ENCODE peak calls at places on chromosome 12, in five cellular contexts. I, R, H, A and V are unnamed samples. For H3K4me1, the result is how much of the 10 kb centered on the place peaks cover.

GRCh38 chr12:18864900-18865561 is 127.1 kb downstream of the CAPZA3 start:
- DNase-seq in R (no peak), I (peak), A (peak), H (no peak), V (peak)

GRCh38 chr12:47905313-47905730 is 528 bp upstream of the VDR start:
- DNase-seq in I (no peak), A (peak), H (peak), R (peak), V (peak)

GRCh38 chr12:108881953-108882352 is 2.1 kb downstream of the DAO start:
- DNase-seq in R (no peak), A (peak), H (no peak), I (no peak), V (no peak)

GRCh38 chr12:100499416-100499815 is 25.8 kb downstream of the NR1H4 start:
- DNase-seq in A (no peak), I (no peak), R (no peak), H (no peak), V (no peak)

GRCh38 chr12:128259556-128260070 is 7.4 kb upstream of the TMEM132C start:
- DNase-seq in R (no peak), A (peak), I (no peak), H (peak), V (peak)

GRCh38 chr12:93621986-93622385 is 49.5 kb downstream of the SOCS2 start:
- DNase-seq in I (peak), H (no peak), R (no peak), A (no peak), V (peak)

GRCh38 chr12:94621662-94622359 is 28.5 kb downstream of the TMCC3 start:
- DNase-seq in I (peak), A (peak), H (no peak), R (peak), V (no peak)

GRCh38 chr12:10968765-10969456 is 17.8 kb downstream of the TAS2R50 start:
- DNase-seq in I (peak), H (no peak), R (no peak), A (no peak), V (peak)

GRCh38 chr12:77720258-77720657 is 110.4 kb upstream of the NAV3 start:
- DNase-seq in H (no peak), A (no peak), R (no peak), I (no peak), V (no peak)

GRCh38 chr12:68028647-68029046 is 39.4 kb downstream of the IFNG-AS1 start:
- DNase-seq in R (no peak), H (no peak), A (no peak), I (no peak), V (no peak)

GRCh38 chr12:117853600-117853999 is 115.2 kb downstream of the KSR2 start:
- DNase-seq in R (peak), H (no peak), I (no peak), A (peak), V (no peak)

GRCh38 chr12:64083285-64084210 is 138.5 kb downstream of the KICS2 start:
- DNase-seq in I (peak), A (peak), R (peak), H (no peak), V (peak)

GRCh38 chr12:117155278-117156060 is 34.8 kb downstream of the FBXO21 start:
- DNase-seq in H (peak), R (peak), A (peak), I (peak), V (peak)

GRCh38 chr12:111436266-111436665 is 30.5 kb downstream of the SH2B3 start:
- DNase-seq in H (no peak), I (no peak), R (no peak), A (no peak), V (no peak)

GRCh38 chr12:69131073-69131472 is 108.3 kb upstream of the CPSF6 start:
- DNase-seq in I (no peak), A (no peak), R (no peak), H (peak), V (no peak)

GRCh38 chr12:68565391-68565903 is 45.3 kb upstream of the RAP1B start:
- DNase-seq in A (peak), I (peak), H (no peak), R (no peak), V (peak)

GRCh38 chr12:106097011-106097410 is 41.7 kb downstream of the NUAK1 start:
- DNase-seq in H (no peak), R (no peak), A (peak), I (peak), V (no peak)

GRCh38 chr12:43669373-43669772 is 89.2 kb downstream of the PUS7L start:
- DNase-seq in H (no peak), I (no peak), A (no peak), R (no peak), V (no peak)

GRCh38 chr12:50848963-50849362 is 6.2 kb downstream of the TMPRSS12 start:
- DNase-seq in H (no peak), I (no peak), R (no peak), A (no peak), V (no peak)

DNA sequence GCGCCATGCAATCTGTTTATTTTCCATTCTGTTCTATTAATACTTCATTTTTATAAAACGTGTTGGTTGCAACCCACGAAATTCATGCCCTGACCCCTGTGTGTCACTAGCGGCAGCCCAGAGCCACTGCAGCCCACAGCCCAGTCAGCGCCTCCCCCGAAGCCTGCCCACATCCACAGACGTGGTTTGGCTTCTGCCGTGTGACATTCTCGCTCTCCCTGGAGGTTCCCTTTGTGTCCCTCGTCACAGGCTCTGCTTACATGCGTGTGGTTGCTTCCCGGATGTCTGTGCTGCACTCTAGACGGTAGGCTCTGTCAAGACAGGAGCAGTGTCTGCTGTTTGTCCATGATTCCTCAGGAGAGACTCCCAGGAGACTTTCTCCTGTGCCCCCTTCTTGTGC is 37.0 kb upstream of the PIWIL1 start:
- DNase-seq in R (no peak), I (no peak), H (no peak), A (no peak), V (no peak)
- H3K9ac ChIP-seq in R (no peak), I (no peak), H (no peak), A (no peak), V (no peak)

GRCh38 chr12:177980-178714 is 35.8 kb downstream of the SLC6A12 start:
- DNase-seq in I (no peak), H (no peak), A (no peak), R (no peak), V (no peak)
- H3K4me1 ChIP-seq in I (under half), H (half or more), A (under half), R (under half), V (under half)

GRCh38 chr12:132153501-132154340 is 9.5 kb downstream of the NOC4L start:
- DNase-seq in H (peak), I (peak), A (peak), R (peak), V (peak)

GRCh38 chr12:132154341-132154761 is 10.1 kb downstream of the NOC4L start:
- DNase-seq in H (no peak), I (no peak), R (no peak), A (no peak), V (no peak)

GRCh38 chr12:132156926-132157325 is 12.7 kb downstream of the NOC4L start:
- DNase-seq in H (no peak), I (no peak), A (no peak), R (no peak), V (no peak)

GRCh38 chr12:132156145-132156709 is 12.0 kb downstream of the NOC4L start:
- DNase-seq in A (no peak), I (no peak), R (no peak), H (no peak), V (no peak)

DNA sequence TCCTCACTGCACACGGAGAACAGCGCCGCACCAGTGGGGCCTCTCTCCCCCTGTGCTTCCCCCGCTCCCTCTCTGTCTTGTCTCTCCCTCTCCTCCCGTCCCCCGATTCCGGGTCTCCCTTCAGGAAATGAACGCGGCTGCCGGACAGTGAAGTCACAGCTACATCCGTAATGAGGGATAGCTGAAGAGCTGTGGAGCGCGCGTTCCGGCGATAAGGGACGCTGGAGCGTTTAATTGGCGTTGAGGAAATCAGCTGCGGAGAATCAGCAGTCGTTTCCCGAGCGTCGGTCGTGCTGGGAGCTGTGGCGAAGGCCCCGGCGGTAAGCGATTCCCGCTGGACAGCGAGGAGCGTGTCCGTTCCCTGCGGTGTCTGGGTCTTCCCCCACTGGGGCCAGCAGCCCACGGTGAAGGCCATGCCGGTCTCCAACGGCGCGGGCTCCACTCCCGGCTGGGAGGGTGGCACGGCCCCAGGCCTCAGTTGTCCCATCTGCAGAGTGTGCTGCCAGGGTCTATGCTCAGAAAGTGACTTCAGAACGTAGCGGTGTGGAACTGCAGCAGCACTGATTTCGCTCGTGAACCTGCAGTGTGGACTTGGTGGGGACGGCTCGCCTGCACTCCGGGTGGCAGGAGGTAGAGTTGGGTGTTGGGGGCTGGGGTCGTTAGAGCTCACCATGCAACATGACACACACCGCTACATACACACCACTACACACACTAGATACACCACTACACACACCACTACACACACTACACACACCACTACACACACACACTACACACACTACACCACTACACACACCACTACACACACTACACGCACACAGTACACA is 10.9 kb downstream of the NOC4L start:
- DNase-seq in H (no peak), I (no peak), A (no peak), R (no peak), V (no peak)
- H3K4me3 ChIP-seq in H (no peak), I (no peak), A (no peak), R (no peak), V (no peak)

GRCh38 chr12:75642226-75642625 is 130.8 kb upstream of the KRR1 start:
- DNase-seq in I (no peak), R (no peak), A (no peak), H (no peak), V (no peak)
- H3K9ac ChIP-seq in I (no peak), R (no peak), A (no peak), H (no peak), V (no peak)

GRCh38 chr12:52198454-52199215 is 6.8 kb upstream of the KRT80 start:
- DNase-seq in R (no peak), H (no peak), I (no peak), A (no peak), V (no peak)

GRCh38 chr12:52195065-52195730 is 3.4 kb upstream of the KRT80 start:
- DNase-seq in R (no peak), A (peak), I (peak), H (no peak), V (no peak)

GRCh38 chr12:52199294-52199920 is 7.6 kb upstream of the KRT80 start:
- DNase-seq in A (no peak), H (no peak), I (no peak), R (no peak), V (no peak)

GRCh38 chr12:52200086-52200782 is 8.4 kb upstream of the KRT80 start:
- DNase-seq in A (no peak), H (no peak), I (no peak), R (no peak), V (no peak)

GRCh38 chr12:52197371-52198231 is 5.8 kb upstream of the KRT80 start:
- DNase-seq in I (no peak), H (no peak), R (no peak), A (no peak), V (no peak)
- H3K4me1 ChIP-seq in I (under half), H (under half), R (under half), A (under half), V (under half)

GRCh38 chr12:1803736-1804135 is 16.6 kb upstream of the LRTM2 start:
- DNase-seq in R (no peak), I (no peak), H (no peak), A (no peak), V (no peak)

GRCh38 chr12:1799882-1800645 is 20.3 kb upstream of the LRTM2 start:
- DNase-seq in R (no peak), I (no peak), H (no peak), A (no peak), V (no peak)

GRCh38 chr12:1800646-1801284 is 19.6 kb upstream of the LRTM2 start:
- DNase-seq in A (peak), H (peak), R (no peak), I (peak), V (no peak)

GRCh38 chr12:1799068-1799881 is 21.1 kb upstream of the LRTM2 start:
- DNase-seq in H (no peak), I (no peak), A (no peak), R (no peak), V (no peak)

GRCh38 chr12:1801285-1801975 is 18.9 kb upstream of the LRTM2 start:
- DNase-seq in I (peak), A (no peak), H (no peak), R (no peak), V (no peak)
- H3K4me3 ChIP-seq in I (no peak), A (no peak), H (no peak), R (no peak), V (no peak)

GRCh38 chr12:104741072-104741471 is 217.0 kb downstream of the SLC41A2 start:
- DNase-seq in H (no peak), A (no peak), I (no peak), R (no peak), V (no peak)
- H3K9ac ChIP-seq in H (no peak), A (no peak), I (no peak), R (no peak), V (no peak)

DNA sequence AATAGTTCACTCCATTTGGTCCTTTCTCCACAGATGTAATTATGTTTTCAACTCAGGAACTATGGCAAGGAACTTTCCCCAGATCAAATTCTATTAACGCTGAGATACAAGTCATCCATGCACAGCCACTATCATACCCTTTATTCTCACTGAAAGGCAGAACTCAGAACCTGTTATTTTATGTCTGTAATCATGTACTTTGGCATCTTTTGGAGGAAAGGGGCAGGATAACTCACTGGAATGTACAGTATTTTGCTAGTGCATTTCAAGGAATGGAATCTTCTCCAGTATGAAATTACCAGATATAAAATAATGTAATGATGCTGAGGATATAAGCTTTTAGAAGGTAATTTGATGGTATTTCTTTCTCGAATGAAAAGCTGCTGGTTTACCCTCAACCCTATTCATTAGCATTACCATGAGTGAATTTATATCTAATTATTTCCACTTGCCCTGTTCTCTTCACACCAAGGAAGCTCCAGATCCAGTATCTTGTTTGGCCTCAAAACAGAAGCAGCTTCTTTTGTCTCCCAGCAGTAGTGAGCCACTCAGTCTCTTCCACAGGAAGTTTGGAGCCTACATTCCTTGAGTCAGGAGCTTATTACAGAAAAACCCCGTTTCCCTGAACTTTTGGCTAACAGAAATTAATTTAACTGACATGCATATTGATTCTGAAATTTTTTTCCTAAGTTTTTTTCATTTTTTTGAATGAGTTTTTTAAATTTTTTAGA is 10.0 kb upstream of the AMHR2 start:
- DNase-seq in I (no peak), A (no peak), R (no peak), H (no peak), V (peak)
- H3K4me1 ChIP-seq in I (under half), A (under half), R (under half), H (under half), V (under half)

GRCh38 chr12:40105515-40106201 is at the start of gene SLC2A13:
- DNase-seq in R (peak), H (peak), I (peak), A (peak), V (peak)
- H3K4me3 ChIP-seq in R (peak), H (peak), I (peak), A (peak), V (peak)